ENCODE peak calls at places on chromosomes 3 and 15, in five cellular contexts. N is heart right ventricle, I is brain microvascular endothelial cell, M is left ventricle myocardium inferior, T is IMR-90. J is an unnamed sample.

GRCh38 chr3:9630550-9631139 is 18.7 kb upstream of the MTMR14 start:
- DNase-seq in N (no peak), I (no peak), M (no peak), T (no peak), J (no peak)

GRCh38 chr3:78974181-78974770 is 793.5 kb downstream of the ROBO1 start:
- DNase-seq in N (no peak), I (peak), M (no peak), T (peak), J (no peak)

GRCh38 chr3:39383913-39384664 is 919 bp downstream of the SLC25A38 start:
- DNase-seq in N (peak), I (peak), M (peak), T (peak), J (peak)

GRCh38 chr3:42130329-42131070 is 39.3 kb downstream of the TRAK1 start:
- DNase-seq in N (no peak), I (no peak), M (no peak), T (no peak), J (no peak)

GRCh38 chr3:42247576-42248027 is 18.4 kb downstream of the CCK start:
- DNase-seq in N (no peak), I (peak), M (peak), T (peak), J (no peak)

GRCh38 chr3:160987982-160988964 is 116.9 kb downstream of the B3GALNT1 start:
- DNase-seq in N (no peak), I (no peak), M (no peak), T (no peak), J (no peak)

GRCh38 chr15:35874260-35874905 is 328.4 kb upstream of the DPH6 start:
- DNase-seq in N (no peak), I (peak), M (no peak), T (peak), J (peak)

GRCh38 chr15:48653216-48653615 is 7.7 kb upstream of the FBN1 start:
- DNase-seq in N (no peak), I (no peak), M (no peak), T (no peak), J (no peak)

GRCh38 chr3:65888980-65889706 is 149.6 kb downstream of the MAGI1 start:
- DNase-seq in N (no peak), I (peak), M (no peak), T (peak), J (peak)

GRCh38 chr15:39110336-39110735 is 470.5 kb upstream of the THBS1 start:
- DNase-seq in N (no peak), I (peak), M (no peak), T (peak), J (no peak)

GRCh38 chr15:48914717-48915116 is 36.8 kb downstream of the EID1 start:
- DNase-seq in N (no peak), I (no peak), M (no peak), T (no peak), J (no peak)

GRCh38 chr3:151873433-151873832 is at the start of gene SUCNR1:
- DNase-seq in N (no peak), I (no peak), M (no peak), T (no peak), J (no peak)

GRCh38 chr3:15501126-15501525 is 20.4 kb downstream of the COLQ start:
- DNase-seq in N (peak), I (no peak), M (peak), T (no peak), J (no peak)

GRCh38 chr3:185928532-185928931 is 9.3 kb downstream of the TRA2B start:
- DNase-seq in N (no peak), I (no peak), M (no peak), T (no peak), J (no peak)

GRCh38 chr3:192010490-192010889 is 549.5 kb downstream of the PYDC2 start:
- DNase-seq in N (no peak), I (no peak), M (no peak), T (no peak), J (no peak)

GRCh38 chr3:11948331-11948730 is 55.9 kb upstream of the SYN2 start:
- DNase-seq in N (no peak), I (no peak), M (no peak), T (no peak), J (no peak)

GRCh38 chr3:4812509-4812908 is 166.7 kb upstream of the BHLHE40 start:
- DNase-seq in N (no peak), I (no peak), M (no peak), T (no peak), J (no peak)

GRCh38 chr3:196193738-196194541 is 17.3 kb downstream of the ZDHHC19 start:
- DNase-seq in N (peak), I (no peak), M (peak), T (no peak), J (peak)

GRCh38 chr15:72068826-72069225 is 49.1 kb downstream of the MYO9A start:
- DNase-seq in N (no peak), I (no peak), M (no peak), T (no peak), J (no peak)

GRCh38 chr15:94584833-94585244 is 353.5 kb downstream of the MCTP2 start:
- DNase-seq in N (no peak), I (peak), M (no peak), T (no peak), J (no peak)

GRCh38 chr3:54756330-54756731 is 171.5 kb downstream of the LRTM1 start:
- DNase-seq in N (no peak), I (peak), M (no peak), T (peak), J (no peak)

GRCh38 chr3:78277793-78278192 is 1237.9 kb downstream of the ROBO2 start:
- DNase-seq in N (no peak), I (no peak), M (no peak), T (no peak), J (no peak)

GRCh38 chr15:31781261-31781660 is 249.1 kb upstream of the CHRNA7 start:
- DNase-seq in N (no peak), I (no peak), M (no peak), T (no peak), J (no peak)

GRCh38 chr15:82108489-82109078 is 62.8 kb upstream of the MEX3B start:
- DNase-seq in N (peak), I (peak), M (peak), T (peak), J (no peak)

GRCh38 chr3:140546649-140547048 is 131.2 kb upstream of the TRIM42 start:
- DNase-seq in N (no peak), I (no peak), M (no peak), T (no peak), J (no peak)

GRCh38 chr3:38110314-38111050 is 26.4 kb downstream of the ACAA1 start:
- DNase-seq in N (no peak), I (no peak), M (no peak), T (no peak), J (peak)

GRCh38 chr15:65991721-65992472 is 122.6 kb downstream of the RAB11A start:
- DNase-seq in N (no peak), I (no peak), M (no peak), T (no peak), J (no peak)

GRCh38 chr3:55267206-55267930 is 219.7 kb downstream of the WNT5A start:
- DNase-seq in N (no peak), I (no peak), M (no peak), T (peak), J (no peak)

GRCh38 chr3:18355819-18356218 is 69.3 kb downstream of the SATB1 start:
- DNase-seq in N (no peak), I (no peak), M (no peak), T (no peak), J (no peak)

GRCh38 chr3:160084998-160085397 is 96.4 kb downstream of the IL12A start:
- DNase-seq in N (no peak), I (no peak), M (no peak), T (no peak), J (no peak)

GRCh38 chr3:128445357-128445756 is 21.3 kb downstream of the DNAJB8 start:
- DNase-seq in N (no peak), I (no peak), M (no peak), T (no peak), J (no peak)
- TF ChIP-seq CTCF in N (no peak), I (no peak), M (no peak), T (no peak), J (no peak)

DNA sequence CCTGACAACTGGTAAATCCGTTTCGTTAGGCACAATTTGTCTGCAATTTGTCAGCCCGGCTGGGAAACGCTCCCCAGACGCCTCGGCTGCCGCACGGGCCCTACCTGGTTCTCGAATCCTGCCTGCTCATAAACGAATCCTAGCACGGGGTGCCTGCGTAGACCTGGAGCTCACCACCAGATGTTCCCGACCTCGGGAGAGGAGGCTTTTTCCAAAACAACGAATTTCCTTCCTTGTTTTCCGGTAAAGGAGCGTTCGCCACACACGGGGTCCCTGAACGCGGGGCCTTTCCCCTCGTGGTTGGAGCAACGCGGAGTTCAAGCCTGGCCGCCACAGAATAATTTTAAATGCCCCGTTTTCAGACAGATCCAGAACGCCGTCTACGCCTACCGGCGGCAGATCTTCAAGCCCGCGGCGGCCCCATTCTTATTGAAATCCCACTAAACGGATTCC is 1.1 kb downstream of the GATA2 start:
- DNase-seq in N (no peak), I (no peak), M (no peak), T (no peak), J (no peak)
- H3K27ac ChIP-seq in N (no peak), I (no peak), M (no peak), T (no peak), J (no peak)

GRCh38 chr3:89762360-89762759 is 654.9 kb downstream of the EPHA3 start:
- DNase-seq in N (no peak), I (no peak), M (no peak), T (no peak), J (no peak)
- TF ChIP-seq CTCF in N (no peak), I (no peak), M (no peak), T (no peak), J (no peak)

GRCh38 chr3:52456169-52456799 is 880 bp downstream of the NISCH start:
- DNase-seq in N (peak), I (no peak), M (no peak), T (peak), J (peak)
- H3K27ac ChIP-seq in N (peak), I (peak), M (peak), T (peak), J (peak)

DNA sequence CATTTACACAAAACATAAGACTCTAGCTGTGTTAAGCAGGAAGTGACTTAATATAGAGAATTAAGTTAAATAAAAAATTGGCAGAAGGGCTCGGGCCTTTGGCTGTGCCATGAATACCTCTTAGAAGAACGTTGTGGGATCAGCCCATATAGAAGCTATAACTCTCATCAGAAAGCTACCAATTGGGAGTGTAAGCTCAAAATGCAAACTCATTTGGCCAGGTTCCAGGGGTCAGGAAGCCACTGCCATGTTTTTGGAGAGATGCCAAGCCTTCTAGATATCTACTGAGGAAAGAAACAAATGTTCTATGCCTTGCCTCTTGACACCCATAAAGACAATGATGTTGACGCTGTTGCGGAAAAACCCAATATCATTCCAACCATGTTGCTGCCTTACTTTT is 475.2 kb upstream of the TGFBR2 start:
- DNase-seq in N (no peak), I (no peak), M (no peak), T (no peak), J (no peak)
- TF ChIP-seq CTCF in N (no peak), I (no peak), M (no peak), T (no peak), J (no peak)

GRCh38 chr15:84799511-84800187 is 17.5 kb upstream of the ALPK3 start:
- DNase-seq in N (no peak), I (no peak), M (no peak), T (no peak), J (no peak)

GRCh38 chr15:84807228-84807627 is 9.9 kb upstream of the ALPK3 start:
- DNase-seq in N (no peak), I (no peak), M (no peak), T (no peak), J (no peak)

GRCh38 chr15:84805221-84805620 is 11.9 kb upstream of the ALPK3 start:
- DNase-seq in N (no peak), I (no peak), M (no peak), T (no peak), J (no peak)

GRCh38 chr15:84800365-84800806 is 16.8 kb upstream of the ALPK3 start:
- DNase-seq in N (no peak), I (no peak), M (no peak), T (no peak), J (no peak)

GRCh38 chr15:84804005-84804803 is 13.0 kb upstream of the ALPK3 start:
- DNase-seq in N (no peak), I (no peak), M (no peak), T (no peak), J (no peak)
- H3K27ac ChIP-seq in N (no peak), I (no peak), M (no peak), T (no peak), J (no peak)

GRCh38 chr15:98294126-98294525 is 333.6 kb downstream of the ARRDC4 start:
- DNase-seq in N (no peak), I (no peak), M (no peak), T (no peak), J (no peak)
- TF ChIP-seq CTCF in N (no peak), I (no peak), M (no peak), T (no peak), J (no peak)

GRCh38 chr3:46986055-46986730 is 6.7 kb downstream of the NBEAL2 start:
- DNase-seq in N (no peak), I (no peak), M (no peak), T (no peak), J (no peak)

GRCh38 chr3:46984591-46985459 is 5.4 kb downstream of the NBEAL2 start:
- DNase-seq in N (no peak), I (no peak), M (no peak), T (no peak), J (no peak)

GRCh38 chr3:46986782-46987484 is 7.5 kb downstream of the NBEAL2 start:
- DNase-seq in N (no peak), I (no peak), M (no peak), T (no peak), J (no peak)

GRCh38 chr3:46987485-46988401 is 8.3 kb downstream of the NBEAL2 start:
- DNase-seq in N (peak), I (no peak), M (peak), T (no peak), J (peak)

GRCh38 chr3:46985588-46985987 is 6.1 kb downstream of the NBEAL2 start:
- DNase-seq in N (no peak), I (no peak), M (no peak), T (no peak), J (no peak)
- H3K27ac ChIP-seq in N (peak), I (no peak), M (peak), T (no peak), J (no peak)

J was measured in tibial artery.